ENCODE peak calls at places on chromosomes 1 and 21, in six cellular contexts. N, P, X, D, H and U are unnamed samples.

GRCh38 chr1:180724055-180724454 is 92.2 kb downstream of the XPR1 start:
- DNase-seq in N (no peak), H (no peak), X (no peak), D (no peak), P (no peak), U (no peak)

GRCh38 chr1:155226910-155227260 is 18.4 kb downstream of the MTX1 start:
- DNase-seq in P (no peak), H (no peak), D (peak; percentile 75), X (peak; percentile 78), N (no peak), U (peak; percentile 81)

GRCh38 chr1:12712091-12712490 is 3.8 kb upstream of the AADACL3 start:
- DNase-seq in X (no peak), D (no peak), N (no peak), H (no peak), P (no peak), U (no peak)

GRCh38 chr1:95002657-95003432 is 69.9 kb downstream of the ALG14 start:
- DNase-seq in D (no peak), H (no peak), X (no peak), P (no peak), N (no peak), U (no peak)

GRCh38 chr1:203480084-203480483 is 4.5 kb downstream of the PRELP start:
- DNase-seq in N (peak; percentile 36), X (no peak), P (no peak), H (no peak), D (no peak), U (no peak)

GRCh38 chr21:43318841-43319781 is 107.8 kb downstream of the SIK1 start:
- DNase-seq in P (no peak), D (no peak), N (peak; percentile 16), H (no peak), X (no peak), U (no peak)

GRCh38 chr1:116529681-116530080 is 41.1 kb downstream of the CD58 start:
- DNase-seq in D (no peak), H (no peak), N (no peak), X (no peak), P (no peak), U (no peak)

GRCh38 chr1:47678464-47678980 is 240.7 kb downstream of the FOXD2 start:
- DNase-seq in X (no peak), N (no peak), D (no peak), P (no peak), H (no peak), U (peak; percentile 31)

GRCh38 chr21:33976082-33976979 is 60.7 kb upstream of the ATP5PO start:
- DNase-seq in N (peak; percentile 78), D (peak; percentile 70), X (no peak), P (peak; percentile 43), H (peak; percentile 48), U (no peak)

GRCh38 chr1:115098979-115099692 is 9.8 kb upstream of the TSPAN2 start:
- DNase-seq in H (no peak), N (no peak), P (peak; percentile 55), X (peak; percentile 60), D (no peak), U (peak; percentile 79)

GRCh38 chr1:229973297-229973612 is 93.8 kb upstream of the GALNT2 start:
- DNase-seq in N (no peak), H (no peak), P (no peak), X (no peak), D (no peak), U (no peak)

GRCh38 chr1:229970714-229971113 is 96.3 kb upstream of the GALNT2 start:
- DNase-seq in H (no peak), N (no peak), X (no peak), P (no peak), D (peak; percentile 57), U (no peak)

GRCh38 chr1:229971141-229971540 is 95.9 kb upstream of the GALNT2 start:
- DNase-seq in X (no peak), N (no peak), H (no peak), D (no peak), P (no peak), U (no peak)

GRCh38 chr1:229975047-229975446 is 92.0 kb upstream of the GALNT2 start:
- DNase-seq in N (no peak), X (no peak), P (no peak), D (no peak), H (no peak), U (no peak)

DNA sequence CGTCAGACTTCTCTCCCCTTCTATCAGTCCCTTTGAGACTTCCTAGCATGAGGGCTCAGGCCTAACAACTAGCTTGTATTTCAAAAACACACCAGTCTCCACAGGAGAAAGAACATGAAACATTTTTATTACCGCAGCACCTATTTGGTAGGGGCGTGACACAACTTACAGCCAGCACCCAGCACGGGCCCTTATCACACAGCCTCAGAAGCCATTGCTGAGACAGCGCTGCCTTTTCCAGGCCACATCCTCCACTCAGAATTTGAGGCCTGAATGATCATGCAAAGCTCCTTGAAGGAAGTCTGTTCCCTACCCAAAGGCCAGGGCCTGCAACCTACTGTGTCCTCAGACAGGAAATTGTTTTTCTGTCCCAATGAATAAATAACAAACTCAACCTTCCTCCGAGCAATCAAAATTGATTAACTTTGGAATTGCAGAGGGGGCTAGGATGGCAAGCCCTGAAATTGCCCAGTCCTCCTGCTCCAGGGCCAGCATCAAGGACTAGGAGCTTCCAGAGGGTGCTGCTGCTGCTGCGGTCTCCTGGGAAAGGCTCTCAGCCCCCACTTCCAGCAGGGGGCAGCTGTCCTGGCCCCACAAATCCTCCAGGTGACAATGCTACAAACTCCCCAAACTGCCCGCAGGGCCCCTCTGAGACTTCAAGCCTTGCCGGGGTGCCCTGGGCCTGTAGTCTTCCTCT is 94.3 kb upstream of the GALNT2 start:
- DNase-seq in H (no peak), P (no peak), N (no peak), D (no peak), X (no peak), U (no peak)
- TF ChIP-seq CTCF in H (no peak), P (no peak), N (peak; percentile 30), D (no peak), X (peak; percentile 38), U (no peak)

GRCh38 chr1:225921734-225922709 is 2.0 kb downstream of the PYCR2 start:
- DNase-seq in N (no peak), P (no peak), X (peak; percentile 35), D (no peak), H (no peak), U (no peak)
- H3K27ac ChIP-seq in N (no peak overlapping the region), P (no peak overlapping the region), X (no peak overlapping the region), D (no peak overlapping the region), H (no peak overlapping the region), U (no peak overlapping the region)

GRCh38 chr1:23174383-23175110 is 5.9 kb upstream of the LUZP1 start:
- DNase-seq in D (no peak), N (no peak), P (no peak), X (no peak), H (no peak), U (no peak)

GRCh38 chr1:23177031-23177430 is 8.4 kb upstream of the LUZP1 start:
- DNase-seq in H (no peak), X (no peak), D (no peak), P (no peak), N (no peak), U (no peak)

GRCh38 chr1:23178414-23178813 is 9.8 kb upstream of the LUZP1 start:
- DNase-seq in N (no peak), X (no peak), P (no peak), H (no peak), D (peak; percentile 44), U (no peak)

GRCh38 chr1:23178931-23179330 is 10.3 kb upstream of the LUZP1 start:
- DNase-seq in X (no peak), H (no peak), N (no peak), P (no peak), D (peak; percentile 12), U (no peak)

GRCh38 chr1:23177438-23178380 is 9.1 kb upstream of the LUZP1 start:
- DNase-seq in P (peak; percentile 13), H (peak; percentile 62), X (peak; percentile 80), D (peak; percentile 89), N (no peak), U (peak; percentile 84)
- H3K4me3 ChIP-seq in P (peak overlapping the region; percentile 50), H (peak overlapping the region; percentile 42), X (peak overlapping the region; percentile 61), D (peak overlapping the region; percentile 11), N (peak overlapping the region; percentile 62), U (peak overlapping the region; percentile 69)

DNA sequence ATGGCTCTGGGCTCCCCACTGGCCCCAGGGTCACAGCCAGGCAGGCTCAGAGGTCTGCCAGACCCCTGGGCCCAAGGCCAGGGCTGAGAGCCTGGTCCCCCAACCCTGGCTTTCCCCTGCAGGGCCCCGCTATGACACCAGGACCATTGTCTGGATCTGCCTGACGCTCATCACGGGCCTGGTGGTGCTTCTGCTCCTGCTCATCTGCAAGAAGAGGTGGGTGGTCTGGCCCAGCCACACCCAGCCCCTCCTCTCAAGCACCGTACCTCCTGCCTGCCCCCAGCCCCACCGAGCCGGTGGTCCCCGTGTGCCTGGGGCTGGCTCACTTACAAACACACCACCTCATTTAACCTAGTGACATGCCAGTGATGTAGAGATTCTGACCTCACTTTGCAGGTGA is 31.8 kb downstream of the EPHA8 start:
- DNase-seq in X (no peak), H (no peak), D (no peak), N (no peak), P (no peak), U (no peak)
- TF ChIP-seq CTCF in X (no peak), H (no peak), D (no peak), N (no peak), P (no peak), U (no peak)

DNA sequence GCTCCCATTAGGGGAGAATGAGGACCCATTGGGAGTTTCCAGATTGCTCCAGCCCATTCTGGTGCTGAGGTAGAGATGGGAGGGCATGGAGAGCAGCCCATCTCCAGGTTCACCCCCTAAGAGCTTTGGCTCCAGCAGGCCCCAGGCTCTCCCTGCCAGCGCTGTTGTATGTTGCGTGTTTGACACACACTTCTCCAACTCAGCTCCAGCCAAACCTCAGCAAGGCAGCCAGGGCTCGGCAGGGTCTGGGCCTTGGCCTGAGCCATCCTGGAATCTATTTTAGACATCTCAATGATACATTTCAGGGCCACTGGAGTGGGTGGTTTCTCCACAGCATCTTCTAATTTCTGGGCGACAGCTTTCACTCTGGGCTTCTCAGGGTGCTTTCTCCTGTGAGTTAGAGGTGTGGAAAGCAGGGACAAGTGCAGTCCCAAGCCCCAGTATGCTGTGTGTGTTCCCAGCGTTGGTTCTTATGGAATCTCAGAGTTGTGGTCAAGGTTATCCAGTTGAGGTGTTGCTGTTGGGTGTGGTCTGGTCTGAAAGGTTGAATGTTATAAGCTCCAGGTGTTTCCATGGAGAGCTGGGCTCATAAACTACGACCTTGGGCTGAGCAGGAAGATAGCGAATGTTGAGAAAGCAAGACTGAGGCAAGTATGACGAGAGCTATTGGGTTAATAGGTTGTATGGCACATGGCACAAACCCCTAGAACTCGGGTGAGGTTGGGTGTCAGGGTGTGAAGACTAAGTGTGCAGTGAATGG is 117.2 kb downstream of the NAV1 start:
- DNase-seq in P (no peak), X (no peak), D (no peak), N (no peak), H (no peak), U (no peak)
- H3K27ac ChIP-seq in P (no peak overlapping the region), X (no peak overlapping the region), D (peak overlapping the region; percentile 43), N (peak overlapping the region; percentile 57), H (no peak overlapping the region), U (no peak overlapping the region)